ENCODE peak calls at places on chromosomes 11 and 22, in eight cellular contexts. P is tibial nerve, A is uterus, K is aorta, L is psoas muscle, T is GM23338, E is cardiac muscle cell, M is heart left ventricle. Z is an unnamed sample. For H3K27me3, the result is how much of the 10 kb centered on the place peaks cover.

GRCh38 chr11:75714211-75714610 is 3.4 kb upstream of the MOGAT2 start:
- DNase-seq in L (no peak), P (no peak), T (no peak), K (no peak), A (no peak), E (no peak), M (no peak), Z (no peak)

GRCh38 chr11:9874466-9874865 is 210.6 kb downstream of the SWAP70 start:
- DNase-seq in A (no peak), K (no peak), T (no peak), L (no peak), P (no peak), E (no peak), M (no peak), Z (no peak)

GRCh38 chr11:70674605-70675004 is 276.3 kb downstream of the CTTN start:
- DNase-seq in M (no peak), K (no peak), P (no peak), L (no peak), T (no peak), A (no peak), E (no peak), Z (no peak)

GRCh38 chr11:64183890-64184289 is 2.1 kb upstream of the STIP1 start:
- DNase-seq in T (no peak), M (no peak), K (no peak), L (no peak), E (no peak), A (no peak), P (no peak), Z (no peak)

GRCh38 chr11:113273720-113274119 is 40.7 kb upstream of the TTC12 start:
- DNase-seq in E (no peak), T (no peak), M (no peak), A (no peak), P (no peak), L (no peak), K (no peak), Z (no peak)

GRCh38 chr11:75277991-75278790 is 37.6 kb downstream of the TPBGL start:
- DNase-seq in K (peak), T (no peak), P (no peak), E (no peak), A (no peak), L (peak), M (peak), Z (no peak)

GRCh38 chr11:13878077-13878476 is 84.4 kb upstream of the SPON1 start:
- DNase-seq in P (no peak), K (no peak), A (no peak), M (no peak), L (no peak), E (no peak), T (no peak), Z (no peak)

GRCh38 chr11:8263109-8263768 is 439 bp downstream of the LMO1 start:
- DNase-seq in P (no peak), L (no peak), E (no peak), A (no peak), T (peak), K (peak), M (no peak), Z (peak)

GRCh38 chr22:22666307-22667091 is 22.1 kb downstream of the GGTLC2 start:
- DNase-seq in M (no peak), A (no peak), T (peak), E (peak), K (no peak), P (no peak), L (no peak), Z (peak)

GRCh38 chr22:43421914-43422615 is 10.3 kb downstream of the MPPED1 start:
- DNase-seq in E (no peak), T (no peak), P (no peak), A (no peak), M (peak), L (no peak), K (no peak), Z (no peak)

GRCh38 chr11:46278387-46279173 is 1.1 kb downstream of the CREB3L1 start:
- DNase-seq in A (peak), K (peak), T (peak), M (peak), L (no peak), E (peak), P (no peak), Z (peak)

GRCh38 chr22:24542641-24543040 is 12.3 kb downstream of the GUCD1 start:
- DNase-seq in P (no peak), T (no peak), M (peak), E (no peak), L (peak), K (no peak), A (no peak), Z (no peak)

GRCh38 chr11:44290206-44290605 is 19.7 kb downstream of the ALX4 start:
- DNase-seq in L (no peak), P (no peak), E (peak), K (no peak), M (no peak), A (no peak), T (no peak), Z (no peak)

GRCh38 chr11:86588566-86589090 is 83.8 kb downstream of the ME3 start:
- DNase-seq in T (peak), K (no peak), M (no peak), L (no peak), P (no peak), E (no peak), A (no peak), Z (no peak)

GRCh38 chr11:11717064-11717725 is 95.4 kb upstream of the GALNT18 start:
- DNase-seq in L (no peak), K (no peak), M (no peak), P (no peak), E (no peak), A (no peak), T (no peak), Z (no peak)

GRCh38 chr11:15288801-15289342 is 174.1 kb downstream of the INSC start:
- DNase-seq in E (no peak), K (no peak), T (no peak), A (no peak), L (no peak), M (no peak), P (no peak), Z (no peak)

GRCh38 chr11:113884361-113884836 is 9.0 kb upstream of the USP28 start:
- DNase-seq in P (no peak), K (no peak), E (peak), A (no peak), L (no peak), T (peak), M (no peak), Z (peak)

GRCh38 chr11:76596652-76597051 is 73.9 kb downstream of the LRRC32 start:
- DNase-seq in E (no peak), T (no peak), P (no peak), A (no peak), M (no peak), L (no peak), K (no peak), Z (no peak)

GRCh38 chr11:47950396-47950795 is 30.0 kb upstream of the PTPRJ start:
- DNase-seq in P (no peak), A (no peak), T (no peak), K (no peak), M (no peak), E (peak), L (no peak), Z (no peak)

GRCh38 chr11:78030429-78031325 is 7.6 kb upstream of the KCTD14 start:
- DNase-seq in K (peak), L (no peak), M (peak), T (peak), A (no peak), P (peak), E (peak), Z (no peak)

GRCh38 chr11:78200553-78200952 is 11.8 kb downstream of the USP35 start:
- DNase-seq in M (no peak), A (no peak), K (peak), E (no peak), P (no peak), T (no peak), L (no peak), Z (no peak)

GRCh38 chr22:27748355-27749168 is 53.0 kb downstream of the MN1 start:
- DNase-seq in A (peak), L (no peak), P (no peak), K (peak), T (peak), E (peak), M (no peak), Z (peak)

GRCh38 chr11:102552447-102553200 is 22.1 kb upstream of the MMP7 start:
- DNase-seq in M (no peak), E (peak), T (no peak), A (no peak), K (no peak), L (no peak), P (no peak), Z (no peak)

GRCh38 chr11:10602945-10603344 is 34.5 kb upstream of the LYVE1 start:
- DNase-seq in E (no peak), K (no peak), T (no peak), M (no peak), L (no peak), P (no peak), A (no peak), Z (no peak)

GRCh38 chr11:1667906-1668305 is 29.1 kb upstream of the KRTAP5-6 start:
- DNase-seq in T (no peak), A (no peak), M (no peak), E (peak), K (no peak), L (no peak), P (no peak), Z (no peak)

GRCh38 chr11:14499178-14499559 is 442 bp downstream of the COPB1 start:
- DNase-seq in T (peak), M (peak), L (no peak), E (peak), K (no peak), P (no peak), A (no peak), Z (peak)

GRCh38 chr11:1750481-1750839 is at the start of gene IFITM10:
- DNase-seq in A (no peak), P (no peak), K (peak), E (peak), T (peak), M (no peak), L (peak), Z (no peak)

GRCh38 chr22:48855013-48855412 is 972.7 kb downstream of the BRD1 start:
- DNase-seq in T (no peak), E (no peak), P (no peak), A (no peak), M (no peak), K (no peak), L (no peak), Z (no peak)

GRCh38 chr22:49826603-49827306 is 918 bp downstream of the BRD1 start:
- DNase-seq in M (peak), L (peak), P (peak), E (peak), K (peak), A (peak), T (peak), Z (no peak)

GRCh38 chr11:20596629-20597129 is 2.7 kb upstream of the SLC6A5 start:
- DNase-seq in A (no peak), M (no peak), L (no peak), P (no peak), K (no peak), T (peak), E (peak), Z (no peak)

GRCh38 chr11:64208796-64209562 is 2.5 kb downstream of the FERMT3 start:
- DNase-seq in P (no peak), A (no peak), L (no peak), K (no peak), T (no peak), E (no peak), M (peak), Z (no peak)

GRCh38 chr11:2590951-2591754 is 108.6 kb downstream of the KCNQ1OT1 start:
- DNase-seq in M (peak), T (no peak), P (no peak), K (peak), A (no peak), L (peak), E (no peak), Z (peak)

GRCh38 chr11:110431212-110432073 is 1.7 kb downstream of the FDX1 start:
- DNase-seq in E (peak), A (no peak), T (no peak), L (no peak), K (no peak), M (no peak), P (no peak), Z (no peak)

GRCh38 chr11:70863988-70864387 is 388.4 kb downstream of the SHANK2 start:
- DNase-seq in A (no peak), T (no peak), E (no peak), M (no peak), P (no peak), K (no peak), L (no peak), Z (no peak)

DNA sequence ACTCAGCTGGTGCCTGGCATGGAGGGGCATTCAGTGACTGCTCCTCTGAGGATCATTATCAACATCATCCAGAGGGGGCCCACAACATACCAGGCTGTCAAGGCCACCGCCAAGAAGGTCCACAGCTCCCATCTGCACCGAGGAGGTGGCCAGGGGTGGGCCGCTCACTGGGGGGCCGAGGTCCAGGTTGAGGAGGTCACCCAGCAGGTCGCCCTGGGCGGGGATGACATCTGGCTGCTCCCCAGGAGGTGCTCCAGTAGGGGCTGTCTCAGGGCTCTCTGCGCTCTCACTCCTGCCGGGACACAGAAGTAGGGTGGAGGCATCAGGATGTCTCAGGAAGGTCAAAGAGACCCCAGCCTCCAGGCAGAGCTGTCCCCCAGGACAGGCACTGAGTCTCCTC is 25.1 kb upstream of the RASL10A start:
- DNase-seq in K (no peak), T (no peak), E (no peak), L (no peak), M (no peak), P (no peak), A (no peak), Z (no peak)
- H3K27ac ChIP-seq in K (no peak), T (no peak), E (no peak), L (no peak), M (no peak), P (no peak), A (no peak), Z (no peak)

GRCh38 chr11:106167085-106167484 is 89.6 kb downstream of the AASDHPPT start:
- DNase-seq in M (no peak), A (no peak), K (no peak), T (no peak), E (no peak), P (no peak), L (no peak), Z (no peak)

GRCh38 chr11:106176817-106177216 is 99.4 kb downstream of the AASDHPPT start:
- DNase-seq in L (no peak), E (no peak), A (no peak), P (no peak), M (no peak), K (no peak), T (no peak), Z (no peak)

GRCh38 chr11:106177311-106177710 is 99.8 kb downstream of the AASDHPPT start:
- DNase-seq in L (no peak), P (no peak), M (no peak), K (no peak), E (no peak), A (no peak), T (peak), Z (no peak)

GRCh38 chr11:106173291-106173690 is 95.8 kb downstream of the AASDHPPT start:
- DNase-seq in E (no peak), M (no peak), L (no peak), K (no peak), P (no peak), T (no peak), A (no peak), Z (no peak)

GRCh38 chr11:106172389-106172991 is 95.0 kb downstream of the AASDHPPT start:
- DNase-seq in L (no peak), E (no peak), A (no peak), M (no peak), P (no peak), T (no peak), K (no peak), Z (no peak)
- H3K4me3 ChIP-seq in L (no peak), E (no peak), A (no peak), M (no peak), P (no peak), T (no peak), K (no peak), Z (no peak)

DNA sequence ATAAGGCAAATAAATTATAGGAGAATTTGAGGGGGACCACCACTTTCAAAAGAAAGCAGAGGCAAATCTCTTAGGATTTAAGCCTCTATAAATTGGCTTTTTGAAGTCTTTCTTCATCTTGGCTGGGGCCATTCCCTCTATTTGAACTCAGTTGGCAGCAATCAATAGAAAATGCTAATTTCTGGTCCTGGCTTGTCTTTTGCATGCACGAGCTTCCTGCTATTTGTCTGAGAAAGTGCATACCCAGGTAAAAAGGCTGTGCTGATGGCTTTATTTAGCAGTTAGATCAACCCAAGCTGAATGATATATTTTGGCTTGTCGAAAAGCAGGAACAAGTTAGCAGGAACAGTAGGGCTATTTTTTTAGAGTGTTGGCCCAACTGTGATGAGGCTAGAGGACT is 64.1 kb upstream of the GRAMD1B start:
- DNase-seq in L (no peak), K (no peak), M (no peak), A (no peak), T (peak), E (no peak), P (no peak), Z (no peak)
- H3K27me3 ChIP-seq in L (under half), K (under half), M (under half), A (under half), T (under half), E (under half), P (under half), Z (under half)

DNA sequence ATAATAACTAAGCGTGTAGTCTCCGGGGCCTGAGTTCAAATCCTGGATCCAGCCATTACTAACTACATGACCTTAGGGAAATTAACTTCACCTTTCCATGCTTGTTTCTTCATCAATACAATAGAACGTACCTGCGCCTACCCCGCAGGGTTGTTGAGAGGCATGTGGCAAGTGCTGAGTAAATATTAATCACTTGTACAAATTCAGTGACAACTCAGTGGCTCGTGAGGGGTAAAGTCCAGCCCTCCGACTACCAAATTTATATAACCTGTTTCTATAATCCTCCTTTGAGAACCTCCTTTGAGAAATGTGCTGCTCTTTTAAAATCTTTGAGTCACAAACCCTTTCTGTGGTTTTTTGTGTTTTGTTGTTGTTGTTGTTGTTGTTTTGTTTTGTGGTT is 49.8 kb downstream of the FEZ1 start:
- DNase-seq in E (no peak), K (no peak), A (no peak), M (no peak), L (no peak), T (no peak), P (no peak), Z (no peak)
- H3K27ac ChIP-seq in E (no peak), K (no peak), A (no peak), M (no peak), L (no peak), T (no peak), P (no peak), Z (no peak)

DNA sequence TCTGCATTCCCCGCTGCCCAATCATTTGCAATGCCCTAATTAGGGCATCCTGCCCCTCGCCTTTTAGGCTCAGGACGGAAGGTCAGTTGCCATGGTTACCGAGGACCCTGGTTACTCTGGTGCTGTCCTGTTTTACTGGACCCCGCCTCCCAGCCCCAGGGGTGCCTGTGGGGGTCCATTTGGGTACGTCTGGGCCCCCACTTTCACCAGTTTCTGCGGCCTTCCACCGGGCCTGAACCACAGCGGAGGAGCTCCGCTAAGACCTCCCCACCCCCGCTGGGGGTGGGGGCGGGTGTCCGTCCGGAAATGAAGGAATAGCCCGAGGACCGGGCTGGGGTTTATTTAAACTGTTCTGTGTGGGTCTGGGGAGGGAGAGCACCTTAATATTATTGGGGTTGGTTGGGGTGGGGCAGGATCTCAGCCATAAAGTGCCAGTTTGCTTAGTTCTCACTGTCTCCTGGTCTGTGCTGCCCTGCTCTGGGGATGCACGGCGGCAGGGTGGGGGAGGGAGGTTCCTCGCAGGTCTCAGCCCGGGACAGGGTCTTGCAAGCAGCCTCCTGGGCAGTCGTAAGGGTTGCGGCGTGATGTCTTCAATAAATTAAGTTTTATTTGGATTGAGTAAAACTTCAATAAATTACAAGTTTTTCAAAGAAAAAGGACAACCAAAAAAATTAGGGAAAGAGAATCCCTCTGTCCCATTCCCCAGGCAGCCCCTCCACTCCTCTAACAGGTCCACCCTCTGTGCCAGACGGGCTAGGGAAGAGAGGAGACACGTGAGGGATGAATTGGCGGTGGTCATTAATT is 5.3 kb downstream of the PHOX2A start:
- DNase-seq in T (peak), P (no peak), E (no peak), K (no peak), A (no peak), L (no peak), M (no peak), Z (no peak)
- H3K4me3 ChIP-seq in T (peak), P (no peak), E (no peak), K (no peak), A (no peak), L (peak), M (peak), Z (no peak)

GRCh38 chr11:32255876-32256275 is 165.0 kb downstream of the RCN1 start:
- DNase-seq in A (no peak), L (no peak), P (no peak), T (no peak), E (no peak), K (no peak), M (no peak), Z (peak)
- H3K27me3 ChIP-seq in A (under half), L (under half), P (under half), T (under half), E (under half), K (under half), M (under half), Z (under half)

GRCh38 chr11:68040957-68041591 is 2.2 kb downstream of the TCIRG1 start:
- DNase-seq in T (no peak), L (peak), K (peak), P (no peak), A (peak), E (no peak), M (peak), Z (no peak)
- H3K27ac ChIP-seq in T (no peak), L (peak), K (peak), P (peak), A (peak), E (peak), M (peak), Z (peak)